ENCODE peak calls at places on chromosomes 12 and 14, in ten cellular contexts. I is HT-29; E is cardiac muscle cell; A is Peyer's patch; X is sigmoid colon; H is EL; P is effector memory CD4-positive, alpha-beta T cell; R is small intestine; O is NCI-H1105; F is fibroblast of lung. K is an unnamed sample.
A peak's percentile ranks its signal among the peaks of the same experiment; 100 is the strongest.

GRCh38 chr12:9699898-9700605 is 30.5 kb downstream of the CLEC2D start:
- DNase-seq in I (no peak), E (peak; percentile 33), A (no peak), X (no peak), H (peak; percentile 8), P (no peak), R (no peak), O (no peak), F (peak; percentile 39), K (no peak)

GRCh38 chr14:80549141-80549540 is 337.8 kb upstream of the DIO2 start:
- DNase-seq in I (no peak), E (peak; percentile 41), A (no peak), X (no peak), H (no peak), P (no peak), R (no peak), O (no peak), F (no peak), K (no peak)

GRCh38 chr12:124703852-124704251 is 136.4 kb upstream of the NCOR2 start:
- DNase-seq in I (no peak), E (no peak), A (no peak), X (no peak), H (no peak), P (no peak), R (no peak), O (no peak), F (peak; percentile 41), K (no peak)

GRCh38 chr12:1115471-1116242 is 124.6 kb downstream of the ERC1 start:
- DNase-seq in I (no peak), E (peak; percentile 13), A (no peak), X (no peak), H (peak; percentile 89), P (no peak), R (no peak), O (no peak), F (peak; percentile 49), K (peak; percentile 11)

GRCh38 chr14:60637490-60638452 is 11.5 kb downstream of the SIX1 start:
- DNase-seq in I (no peak), E (peak; percentile 40), A (no peak), X (no peak), H (no peak), P (no peak), R (no peak), O (no peak), F (peak; percentile 47), K (no peak)

GRCh38 chr12:47870175-47870781 is 34.5 kb downstream of the VDR start:
- DNase-seq in I (peak; percentile 29), E (peak; percentile 46), A (peak; percentile 71), X (peak; percentile 82), H (peak; percentile 57), P (no peak), R (peak; percentile 68), O (no peak), F (peak; percentile 53), K (no peak)

GRCh38 chr12:40662366-40662765 is 29.9 kb upstream of the CNTN1 start:
- DNase-seq in I (no peak), E (no peak), A (no peak), X (no peak), H (no peak), P (no peak), R (no peak), O (no peak), F (no peak), K (no peak)

GRCh38 chr14:70631948-70632347 is 9.8 kb upstream of the TTC9 start:
- DNase-seq in I (no peak), E (no peak), A (no peak), X (no peak), H (no peak), P (no peak), R (no peak), O (no peak), F (no peak), K (no peak)

GRCh38 chr12:105748806-105749600 is 389.8 kb downstream of the NUAK1 start:
- DNase-seq in I (no peak), E (peak; percentile 93), A (no peak), X (no peak), H (peak; percentile 31), P (no peak), R (no peak), O (no peak), F (peak; percentile 23), K (peak; percentile 49)

GRCh38 chr12:48078901-48079300 is 27.0 kb downstream of the SENP1 start:
- DNase-seq in I (no peak), E (peak; percentile 75), A (no peak), X (no peak), H (peak; percentile 71), P (no peak), R (no peak), O (no peak), F (peak; percentile 59), K (peak; percentile 11)

GRCh38 chr12:115770643-115771042 is 506.9 kb downstream of the MED13L start:
- DNase-seq in I (no peak), E (no peak), A (no peak), X (no peak), H (no peak), P (no peak), R (no peak), O (no peak), F (no peak), K (no peak)

GRCh38 chr12:27966870-27967269 is 5.7 kb downstream of the PTHLH start:
- DNase-seq in I (peak; percentile 83), E (peak; percentile 95), A (no peak), X (no peak), H (peak; percentile 97), P (no peak), R (no peak), O (no peak), F (peak; percentile 98), K (peak; percentile 92)

GRCh38 chr12:11756022-11756421 is 106.5 kb downstream of the ETV6 start:
- DNase-seq in I (peak; percentile 28), E (no peak), A (peak; percentile 74), X (peak; percentile 78), H (no peak), P (no peak), R (peak; percentile 78), O (no peak), F (no peak), K (no peak)

GRCh38 chr12:132904718-132905328 is 17.4 kb upstream of the CHFR start:
- DNase-seq in I (no peak), E (peak; percentile 67), A (peak; percentile 93), X (peak; percentile 92), H (peak; percentile 26), P (peak; percentile 72), R (peak; percentile 31), O (no peak), F (peak; percentile 46), K (no peak)

GRCh38 chr12:106145539-106146447 is 7.0 kb upstream of the NUAK1 start:
- DNase-seq in I (no peak), E (peak; percentile 67), A (peak; percentile 64), X (no peak), H (peak; percentile 28), P (no peak), R (peak; percentile 73), O (no peak), F (no peak), K (no peak)

GRCh38 chr14:53187921-53188463 is 34.9 kb upstream of the DDHD1 start:
- DNase-seq in I (no peak), E (no peak), A (no peak), X (no peak), H (no peak), P (no peak), R (no peak), O (no peak), F (no peak), K (no peak)

GRCh38 chr12:58105225-58106119 is 164.1 kb downstream of the ATP23 start:
- DNase-seq in I (peak; percentile 22), E (peak; percentile 32), A (no peak), X (no peak), H (no peak), P (no peak), R (no peak), O (no peak), F (peak; percentile 31), K (no peak)

GRCh38 chr12:50764861-50765324 is 992 bp downstream of the ATF1 start:
- DNase-seq in I (no peak), E (peak; percentile 48), A (peak; percentile 65), X (peak; percentile 74), H (peak; percentile 47), P (peak; percentile 5), R (peak; percentile 39), O (no peak), F (peak; percentile 58), K (no peak)

GRCh38 chr14:21248338-21248737 is 20.9 kb downstream of the HNRNPC start:
- DNase-seq in I (no peak), E (no peak), A (no peak), X (no peak), H (no peak), P (no peak), R (no peak), O (no peak), F (no peak), K (no peak)

GRCh38 chr12:63321373-63321772 is 170.4 kb upstream of the AVPR1A start:
- DNase-seq in I (no peak), E (no peak), A (no peak), X (no peak), H (no peak), P (no peak), R (no peak), O (no peak), F (no peak), K (no peak)

GRCh38 chr12:51520576-51521325 is 70.3 kb upstream of the SCN8A start:
- DNase-seq in I (no peak), E (no peak), A (no peak), X (no peak), H (no peak), P (no peak), R (no peak), O (no peak), F (no peak), K (no peak)

GRCh38 chr14:79580908-79581307 is 630.4 kb downstream of the DIO2 start:
- DNase-seq in I (no peak), E (no peak), A (no peak), X (no peak), H (no peak), P (no peak), R (no peak), O (no peak), F (no peak), K (no peak)

GRCh38 chr12:113818278-113818677 is 147.8 kb downstream of the RBM19 start:
- DNase-seq in I (no peak), E (no peak), A (no peak), X (no peak), H (no peak), P (no peak), R (peak; percentile 18), O (no peak), F (peak; percentile 17), K (no peak)

GRCh38 chr12:118866346-118866745 is 115.0 kb upstream of the SRRM4 start:
- DNase-seq in I (no peak), E (no peak), A (no peak), X (no peak), H (no peak), P (no peak), R (no peak), O (no peak), F (no peak), K (no peak)

GRCh38 chr12:22306311-22306710 is 28.2 kb downstream of the ST8SIA1 start:
- DNase-seq in I (no peak), E (peak; percentile 61), A (no peak), X (no peak), H (no peak), P (no peak), R (no peak), O (no peak), F (peak; percentile 40), K (no peak)